ENCODE peak calls at places on chromosome 16, in nine cellular contexts. One of them, this sample, is unnamed.

GRCh38 chr16:46812781-46813555 is 18.0 kb downstream of the C16orf87 start:
- DNase-seq in neuronal stem cell: no peak
- DNase-seq in left lung: no peak
- DNase-seq in dorsolateral prefrontal cortex: no peak
- DNase-seq in SK-N-MC: no peak
- DNase-seq in MM.1S: no peak
- DNase-seq in thyroid gland: no peak
- DNase-seq in cardiac fibroblast: no peak
- DNase-seq in BE2C: no peak
- DNase-seq in this sample: no peak

GRCh38 chr16:21162661-21163151 is 4.2 kb downstream of the LDAF1 start:
- DNase-seq in neuronal stem cell: no peak
- DNase-seq in left lung: no peak
- DNase-seq in dorsolateral prefrontal cortex: peak; percentile 61
- DNase-seq in SK-N-MC: no peak
- DNase-seq in MM.1S: no peak
- DNase-seq in thyroid gland: peak; percentile 72
- DNase-seq in cardiac fibroblast: peak; percentile 78
- DNase-seq in BE2C: no peak
- DNase-seq in this sample: no peak

GRCh38 chr16:57982345-57982744 is 11.4 kb upstream of the CNGB1 start:
- DNase-seq in neuronal stem cell: no peak
- DNase-seq in left lung: no peak
- DNase-seq in dorsolateral prefrontal cortex: no peak
- DNase-seq in SK-N-MC: no peak
- DNase-seq in MM.1S: no peak
- DNase-seq in thyroid gland: no peak
- DNase-seq in cardiac fibroblast: no peak
- DNase-seq in BE2C: no peak
- DNase-seq in this sample: no peak

GRCh38 chr16:27232875-27233605 is 29.7 kb downstream of the KDM8 start:
- DNase-seq in neuronal stem cell: no peak
- DNase-seq in left lung: no peak
- DNase-seq in dorsolateral prefrontal cortex: no peak
- DNase-seq in SK-N-MC: no peak
- DNase-seq in MM.1S: no peak
- DNase-seq in thyroid gland: no peak
- DNase-seq in cardiac fibroblast: no peak
- DNase-seq in BE2C: no peak
- DNase-seq in this sample: no peak

GRCh38 chr16:73213761-73214480 is 166.0 kb upstream of the ZFHX3 start:
- DNase-seq in neuronal stem cell: no peak
- DNase-seq in left lung: no peak
- DNase-seq in dorsolateral prefrontal cortex: no peak
- DNase-seq in SK-N-MC: no peak
- DNase-seq in MM.1S: no peak
- DNase-seq in thyroid gland: no peak
- DNase-seq in cardiac fibroblast: no peak
- DNase-seq in BE2C: no peak
- DNase-seq in this sample: no peak

GRCh38 chr16:84874004-84874435 is 54.2 kb downstream of the CRISPLD2 start:
- DNase-seq in neuronal stem cell: no peak
- DNase-seq in left lung: no peak
- DNase-seq in dorsolateral prefrontal cortex: no peak
- DNase-seq in SK-N-MC: no peak
- DNase-seq in MM.1S: no peak
- DNase-seq in thyroid gland: peak; percentile 62
- DNase-seq in cardiac fibroblast: peak; percentile 16
- DNase-seq in BE2C: peak; percentile 76
- DNase-seq in this sample: no peak

GRCh38 chr16:22721497-22722100 is 92.4 kb upstream of the HS3ST2 start:
- DNase-seq in neuronal stem cell: no peak
- DNase-seq in left lung: no peak
- DNase-seq in dorsolateral prefrontal cortex: no peak
- DNase-seq in SK-N-MC: no peak
- DNase-seq in MM.1S: peak; percentile 30
- DNase-seq in thyroid gland: no peak
- DNase-seq in cardiac fibroblast: no peak
- DNase-seq in BE2C: no peak
- DNase-seq in this sample: no peak

GRCh38 chr16:69410285-69410990 is 14.0 kb upstream of the CYB5B start:
- DNase-seq in neuronal stem cell: no peak
- DNase-seq in left lung: no peak
- DNase-seq in dorsolateral prefrontal cortex: no peak
- DNase-seq in SK-N-MC: no peak
- DNase-seq in MM.1S: no peak
- DNase-seq in thyroid gland: no peak
- DNase-seq in cardiac fibroblast: peak; percentile 80
- DNase-seq in BE2C: no peak
- DNase-seq in this sample: no peak

GRCh38 chr16:27511657-27512056 is 38.1 kb downstream of the GTF3C1 start:
- DNase-seq in neuronal stem cell: no peak
- DNase-seq in left lung: no peak
- DNase-seq in dorsolateral prefrontal cortex: no peak
- DNase-seq in SK-N-MC: no peak
- DNase-seq in MM.1S: no peak
- DNase-seq in thyroid gland: peak; percentile 93
- DNase-seq in cardiac fibroblast: peak; percentile 42
- DNase-seq in BE2C: no peak
- DNase-seq in this sample: no peak

GRCh38 chr16:85459529-85460251 is 153.4 kb upstream of the GSE1 start:
- DNase-seq in neuronal stem cell: no peak
- DNase-seq in left lung: no peak
- DNase-seq in dorsolateral prefrontal cortex: no peak
- DNase-seq in SK-N-MC: no peak
- DNase-seq in MM.1S: no peak
- DNase-seq in thyroid gland: peak; percentile 78
- DNase-seq in cardiac fibroblast: no peak
- DNase-seq in BE2C: no peak
- DNase-seq in this sample: no peak

GRCh38 chr16:75471723-75472634 is 7.5 kb upstream of the TMEM170A start:
- DNase-seq in neuronal stem cell: peak; percentile 46
- DNase-seq in left lung: peak; percentile 17
- DNase-seq in dorsolateral prefrontal cortex: peak; percentile 73
- DNase-seq in SK-N-MC: no peak
- DNase-seq in MM.1S: peak; percentile 14
- DNase-seq in thyroid gland: peak; percentile 61
- DNase-seq in cardiac fibroblast: peak; percentile 76
- DNase-seq in BE2C: peak; percentile 61
- DNase-seq in this sample: no peak

GRCh38 chr16:89922884-89923639 is at the start of gene TUBB3:
- DNase-seq in neuronal stem cell: peak; percentile 89
- DNase-seq in left lung: peak; percentile 91
- DNase-seq in dorsolateral prefrontal cortex: peak; percentile 93
- DNase-seq in SK-N-MC: no peak
- DNase-seq in MM.1S: peak; percentile 45
- DNase-seq in thyroid gland: no peak
- DNase-seq in cardiac fibroblast: peak; percentile 90
- DNase-seq in BE2C: peak; percentile 94
- DNase-seq in this sample: no peak

GRCh38 chr16:85329059-85329812 is 217.0 kb upstream of the CIBAR2 start:
- DNase-seq in neuronal stem cell: peak; percentile 92
- DNase-seq in left lung: no peak
- DNase-seq in dorsolateral prefrontal cortex: no peak
- DNase-seq in SK-N-MC: no peak
- DNase-seq in MM.1S: no peak
- DNase-seq in thyroid gland: no peak
- DNase-seq in cardiac fibroblast: peak; percentile 35
- DNase-seq in BE2C: peak; percentile 59
- DNase-seq in this sample: no peak

GRCh38 chr16:17227278-17227677 is 243.5 kb downstream of the XYLT1 start:
- DNase-seq in neuronal stem cell: no peak
- DNase-seq in left lung: no peak
- DNase-seq in dorsolateral prefrontal cortex: no peak
- DNase-seq in SK-N-MC: no peak
- DNase-seq in MM.1S: no peak
- DNase-seq in thyroid gland: no peak
- DNase-seq in cardiac fibroblast: no peak
- DNase-seq in BE2C: no peak
- DNase-seq in this sample: no peak

GRCh38 chr16:70594569-70594968 is 51.8 kb upstream of the IL34 start:
- DNase-seq in neuronal stem cell: no peak
- DNase-seq in left lung: no peak
- DNase-seq in dorsolateral prefrontal cortex: no peak
- DNase-seq in SK-N-MC: no peak
- DNase-seq in MM.1S: no peak
- DNase-seq in thyroid gland: peak; percentile 99
- DNase-seq in cardiac fibroblast: peak; percentile 59
- DNase-seq in BE2C: no peak
- DNase-seq in this sample: peak; percentile 71

DNA sequence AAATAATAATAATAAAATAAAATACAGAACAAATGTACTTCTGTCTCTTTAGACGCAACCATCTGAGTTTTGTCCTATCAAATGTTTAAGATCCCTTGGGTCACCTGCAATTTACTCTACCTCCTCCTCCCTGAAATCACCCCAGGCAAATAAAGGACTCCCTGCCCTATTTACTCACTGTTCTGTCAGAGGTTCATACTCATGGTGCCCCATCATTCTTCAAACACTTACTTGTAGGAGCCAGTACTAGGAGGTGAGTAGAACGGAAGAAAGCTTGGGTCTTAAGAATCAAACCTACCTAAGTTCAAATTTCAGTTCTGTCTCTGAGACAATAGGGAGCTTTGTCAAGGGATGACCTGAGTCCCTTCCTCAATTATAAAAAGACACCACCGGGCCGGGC is 3.8 kb downstream of the TBC1D10B start:
- DNase-seq in neuronal stem cell: no peak
- DNase-seq in left lung: no peak
- DNase-seq in dorsolateral prefrontal cortex: no peak
- DNase-seq in SK-N-MC: no peak
- DNase-seq in MM.1S: no peak
- DNase-seq in thyroid gland: no peak
- DNase-seq in cardiac fibroblast: no peak
- DNase-seq in BE2C: no peak
- DNase-seq in this sample: no peak
- H3K4me3 ChIP-seq in neuronal stem cell: no peak overlapping the region
- H3K4me3 ChIP-seq in left lung: no peak overlapping the region
- H3K4me3 ChIP-seq in dorsolateral prefrontal cortex: peak overlapping the region; percentile 93
- H3K4me3 ChIP-seq in SK-N-MC: no peak overlapping the region
- H3K4me3 ChIP-seq in MM.1S: no peak overlapping the region
- H3K4me3 ChIP-seq in thyroid gland: no peak overlapping the region
- H3K4me3 ChIP-seq in cardiac fibroblast: no peak overlapping the region
- H3K4me3 ChIP-seq in BE2C: no peak overlapping the region
- H3K4me3 ChIP-seq in this sample: no peak overlapping the region

GRCh38 chr16:78800535-78800934 is 701.1 kb downstream of the WWOX start:
- DNase-seq in neuronal stem cell: no peak
- DNase-seq in left lung: no peak
- DNase-seq in dorsolateral prefrontal cortex: no peak
- DNase-seq in SK-N-MC: no peak
- DNase-seq in MM.1S: no peak
- DNase-seq in thyroid gland: no peak
- DNase-seq in cardiac fibroblast: no peak
- DNase-seq in BE2C: no peak
- DNase-seq in this sample: no peak

GRCh38 chr16:78794581-78795300 is 695.3 kb downstream of the WWOX start:
- DNase-seq in neuronal stem cell: no peak
- DNase-seq in left lung: no peak
- DNase-seq in dorsolateral prefrontal cortex: no peak
- DNase-seq in SK-N-MC: no peak
- DNase-seq in MM.1S: no peak
- DNase-seq in thyroid gland: no peak
- DNase-seq in cardiac fibroblast: no peak
- DNase-seq in BE2C: no peak
- DNase-seq in this sample: no peak

DNA sequence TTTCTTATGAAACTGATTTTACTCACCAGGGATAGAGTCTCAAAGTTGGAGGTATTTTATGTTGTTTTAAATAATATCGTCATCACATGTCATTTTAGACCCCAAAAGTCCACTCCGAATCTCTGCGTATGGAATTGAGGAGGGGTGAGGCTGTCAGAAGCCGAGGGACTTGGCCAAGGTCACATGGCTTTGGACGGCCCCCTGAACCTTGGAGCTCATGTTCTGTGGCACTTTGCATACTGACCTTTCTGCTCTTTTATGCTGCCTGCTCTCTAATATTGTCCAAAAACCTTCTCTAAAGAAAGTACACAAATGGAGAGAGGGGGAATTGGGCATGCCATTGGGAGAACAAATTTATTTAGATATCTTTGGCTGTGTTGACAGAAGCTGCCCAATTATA is 700.0 kb downstream of the WWOX start:
- DNase-seq in neuronal stem cell: no peak
- DNase-seq in left lung: no peak
- DNase-seq in dorsolateral prefrontal cortex: no peak
- DNase-seq in SK-N-MC: no peak
- DNase-seq in MM.1S: no peak
- DNase-seq in thyroid gland: no peak
- DNase-seq in cardiac fibroblast: no peak
- DNase-seq in BE2C: no peak
- DNase-seq in this sample: no peak
- H3K4me3 ChIP-seq in neuronal stem cell: no peak overlapping the region
- H3K4me3 ChIP-seq in left lung: no peak overlapping the region
- H3K4me3 ChIP-seq in dorsolateral prefrontal cortex: no peak overlapping the region
- H3K4me3 ChIP-seq in SK-N-MC: no peak overlapping the region
- H3K4me3 ChIP-seq in MM.1S: no peak overlapping the region
- H3K4me3 ChIP-seq in thyroid gland: no peak overlapping the region
- H3K4me3 ChIP-seq in cardiac fibroblast: no peak overlapping the region
- H3K4me3 ChIP-seq in BE2C: no peak overlapping the region
- H3K4me3 ChIP-seq in this sample: no peak overlapping the region

DNA sequence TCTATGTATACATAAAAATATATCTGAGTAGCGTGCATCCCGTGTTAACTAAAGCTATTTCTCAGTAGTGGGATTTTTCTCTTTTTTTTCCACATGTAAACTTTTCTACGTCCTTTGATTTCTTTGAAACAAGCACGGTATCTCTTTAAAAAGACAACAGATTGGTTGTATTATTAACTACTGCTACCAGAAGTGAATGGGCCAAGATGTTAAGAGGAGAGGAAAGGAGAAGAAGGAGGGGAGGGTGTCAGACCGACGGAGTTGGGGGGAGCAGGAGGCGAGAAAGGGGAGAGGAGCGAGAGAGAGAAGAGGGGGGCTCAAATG is 75.1 kb downstream of the CMC2 start:
- DNase-seq in neuronal stem cell: no peak
- DNase-seq in left lung: no peak
- DNase-seq in dorsolateral prefrontal cortex: no peak
- DNase-seq in SK-N-MC: no peak
- DNase-seq in MM.1S: no peak
- DNase-seq in thyroid gland: no peak
- DNase-seq in cardiac fibroblast: no peak
- DNase-seq in BE2C: no peak
- DNase-seq in this sample: no peak
- H3K4me3 ChIP-seq in neuronal stem cell: peak overlapping the region; percentile 25
- H3K4me3 ChIP-seq in left lung: no peak overlapping the region
- H3K4me3 ChIP-seq in dorsolateral prefrontal cortex: peak overlapping the region; percentile 59
- H3K4me3 ChIP-seq in SK-N-MC: no peak overlapping the region
- H3K4me3 ChIP-seq in MM.1S: no peak overlapping the region
- H3K4me3 ChIP-seq in thyroid gland: peak overlapping the region; percentile 27
- H3K4me3 ChIP-seq in cardiac fibroblast: peak overlapping the region; percentile 52
- H3K4me3 ChIP-seq in BE2C: no peak overlapping the region
- H3K4me3 ChIP-seq in this sample: peak overlapping the region; percentile 21

DNA sequence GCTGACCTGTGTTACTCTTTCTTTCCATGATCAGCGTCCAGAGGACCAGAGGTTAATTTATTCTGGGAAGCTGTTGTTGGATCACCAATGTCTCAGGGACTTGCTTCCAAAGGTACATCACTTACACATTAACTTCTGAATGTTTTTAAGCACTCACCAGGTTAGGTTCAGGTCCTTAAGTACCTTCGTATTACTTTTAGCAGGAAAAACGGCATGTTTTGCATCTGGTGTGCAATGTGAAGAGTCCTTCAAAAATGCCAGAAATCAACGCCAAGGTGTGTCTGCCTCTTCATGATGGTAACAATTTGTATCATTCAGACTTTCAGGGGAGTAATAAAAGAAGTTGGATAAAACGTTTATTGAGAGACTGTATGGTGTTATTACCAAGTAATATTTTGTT is 3.3 kb downstream of the HERPUD1 start:
- DNase-seq in neuronal stem cell: no peak
- DNase-seq in left lung: no peak
- DNase-seq in dorsolateral prefrontal cortex: no peak
- DNase-seq in SK-N-MC: no peak
- DNase-seq in MM.1S: no peak
- DNase-seq in thyroid gland: no peak
- DNase-seq in cardiac fibroblast: no peak
- DNase-seq in BE2C: no peak
- DNase-seq in this sample: no peak
- H3K4me3 ChIP-seq in neuronal stem cell: no peak overlapping the region
- H3K4me3 ChIP-seq in left lung: no peak overlapping the region
- H3K4me3 ChIP-seq in dorsolateral prefrontal cortex: peak overlapping the region; percentile 99
- H3K4me3 ChIP-seq in SK-N-MC: peak overlapping the region; percentile 22
- H3K4me3 ChIP-seq in MM.1S: peak overlapping the region; percentile 95
- H3K4me3 ChIP-seq in thyroid gland: peak overlapping the region; percentile 1
- H3K4me3 ChIP-seq in cardiac fibroblast: peak overlapping the region; percentile 96
- H3K4me3 ChIP-seq in BE2C: peak overlapping the region; percentile 93
- H3K4me3 ChIP-seq in this sample: peak overlapping the region; percentile 99